ENCODE peak calls at places on chromosomes 5 and 9, in four cellular contexts. O, Z, Q and R are unnamed samples.

GRCh38 chr5:89087551-89088318 is 204.8 kb upstream of the MEF2C start:
- DNase-seq in O (no peak), Z (no peak), Q (no peak), R (no peak)

GRCh38 chr9:125932012-125932411 is 184.8 kb downstream of the PBX3 start:
- DNase-seq in O (no peak), Z (peak), Q (peak), R (peak)

GRCh38 chr5:177300236-177300880 is 3.2 kb downstream of the RAB24 start:
- DNase-seq in O (peak), Z (peak), Q (no peak), R (no peak)

GRCh38 chr9:123434619-123435240 is 78.7 kb downstream of the CRB2 start:
- DNase-seq in O (no peak), Z (no peak), Q (no peak), R (no peak)

GRCh38 chr5:94431696-94432095 is 186.7 kb downstream of the KIAA0825 start:
- DNase-seq in O (no peak), Z (no peak), Q (no peak), R (no peak)

GRCh38 chr9:113650207-113651131 is 186.9 kb downstream of the RGS3 start:
- DNase-seq in O (no peak), Z (no peak), Q (peak), R (no peak)

GRCh38 chr5:116785101-116785500 is 210.5 kb upstream of the SEMA6A start:
- DNase-seq in O (no peak), Z (no peak), Q (no peak), R (no peak)

GRCh38 chr5:10374032-10374431 is 20.5 kb downstream of the MARCHF6 start:
- DNase-seq in O (no peak), Z (no peak), Q (no peak), R (no peak)

GRCh38 chr5:132746592-132747063 is 598 bp upstream of the CCNI2 start:
- DNase-seq in O (no peak), Z (no peak), Q (no peak), R (no peak)

GRCh38 chr9:89885156-89885555 is 280.3 kb downstream of the GADD45G start:
- DNase-seq in O (no peak), Z (no peak), Q (no peak), R (no peak)